ENCODE peak calls at places on chromosomes 4 and X, in seven cellular contexts. K, W, S, G, N, F and I are unnamed samples.

GRCh38 chr4:125070869-125071268 is 243.9 kb upstream of the FAT4 start:
- DNase-seq in K (no peak), W (no peak), S (no peak), G (no peak), N (no peak), F (no peak), I (no peak)

GRCh38 chr4:53116959-53117358 is 248.9 kb downstream of the SCFD2 start:
- DNase-seq in K (peak; percentile 52), W (no peak), S (no peak), G (no peak), N (no peak), F (no peak), I (no peak)

GRCh38 chrX:88613338-88613737 is 133.7 kb upstream of the CPXCR1 start:
- DNase-seq in K (no peak), W (no peak), S (no peak), G (no peak), N (peak; percentile 36), F (no peak), I (no peak)

GRCh38 chr4:19806865-19807264 is 444.8 kb upstream of the SLIT2 start:
- DNase-seq in K (peak; percentile 14), W (no peak), S (no peak), G (no peak), N (no peak), F (no peak), I (no peak)

GRCh38 chr4:86769794-86770193 is 79.4 kb downstream of the SLC10A6 start:
- DNase-seq in K (no peak), W (no peak), S (no peak), G (no peak), N (peak; percentile 5), F (no peak), I (no peak)

GRCh38 chr4:87465739-87466366 is 43.5 kb downstream of the NUDT9 start:
- DNase-seq in K (peak; percentile 69), W (no peak), S (peak; percentile 6), G (peak; percentile 5), N (peak; percentile 8), F (no peak), I (peak; percentile 21)

GRCh38 chr4:184441461-184442392 is 32.6 kb downstream of the IRF2 start:
- DNase-seq in K (peak; percentile 57), W (no peak), S (no peak), G (no peak), N (no peak), F (no peak), I (no peak)

GRCh38 chr4:90943311-90943710 is 816.1 kb downstream of the CCSER1 start:
- DNase-seq in K (no peak), W (no peak), S (no peak), G (no peak), N (no peak), F (no peak), I (no peak)

GRCh38 chr4:149095798-149096197 is 653.6 kb upstream of the NR3C2 start:
- DNase-seq in K (no peak), W (no peak), S (no peak), G (no peak), N (no peak), F (no peak), I (no peak)

GRCh38 chr4:83582289-83582756 is 46.4 kb downstream of the GPAT3 start:
- DNase-seq in K (no peak), W (peak; percentile 70), S (no peak), G (no peak), N (peak; percentile 33), F (peak; percentile 79), I (peak; percentile 58)

GRCh38 chr4:89838005-89838404 is 1.0 kb upstream of the SNCA start:
- DNase-seq in K (no peak), W (no peak), S (no peak), G (no peak), N (peak; percentile 23), F (no peak), I (no peak)

GRCh38 chrX:111837226-111837625 is 38.8 kb upstream of the TRPC5OS start:
- DNase-seq in K (no peak), W (no peak), S (no peak), G (no peak), N (peak; percentile 78), F (no peak), I (no peak)

GRCh38 chr4:123390846-123391456 is 5.6 kb upstream of the SPRY1 start:
- DNase-seq in K (peak; percentile 32), W (no peak), S (no peak), G (no peak), N (peak; percentile 36), F (no peak), I (no peak)

GRCh38 chr4:93730251-93730650 is 98.3 kb upstream of the ATOH1 start:
- DNase-seq in K (no peak), W (no peak), S (no peak), G (no peak), N (no peak), F (no peak), I (no peak)

GRCh38 chr4:73450398-73451004 is 14.5 kb downstream of the AFP start:
- DNase-seq in K (peak; percentile 89), W (no peak), S (no peak), G (no peak), N (peak; percentile 89), F (peak; percentile 33), I (no peak)

GRCh38 chrX:50115973-50116372 is 84.8 kb downstream of the AKAP4 start:
- DNase-seq in K (no peak), W (no peak), S (no peak), G (no peak), N (no peak), F (no peak), I (no peak)

GRCh38 chrX:48957477-48957826 is at the start of gene OTUD5:
- DNase-seq in K (no peak), W (peak; percentile 65), S (peak; percentile 64), G (no peak), N (peak; percentile 61), F (no peak), I (no peak)

GRCh38 chrX:117973175-117974075 is 143.2 kb downstream of the KLHL13 start:
- DNase-seq in K (no peak), W (no peak), S (no peak), G (no peak), N (peak; percentile 87), F (no peak), I (no peak)

GRCh38 chr4:11368701-11369115 is 60.0 kb downstream of the HS3ST1 start:
- DNase-seq in K (no peak), W (no peak), S (no peak), G (no peak), N (no peak), F (no peak), I (no peak)

GRCh38 chr4:26178874-26179273 is 141.9 kb upstream of the RBPJ start:
- DNase-seq in K (no peak), W (no peak), S (no peak), G (no peak), N (no peak), F (no peak), I (no peak)

GRCh38 chr4:1285151-1285789 is 4.4 kb upstream of the MAEA start:
- DNase-seq in K (no peak), W (no peak), S (no peak), G (no peak), N (no peak), F (no peak), I (no peak)

GRCh38 chr4:105241456-105241855 is 94.8 kb downstream of the TET2 start:
- DNase-seq in K (no peak), W (no peak), S (no peak), G (no peak), N (peak; percentile 52), F (peak; percentile 34), I (peak; percentile 51)

GRCh38 chrX:136130931-136131843 is 16.1 kb upstream of the FHL1 start:
- DNase-seq in K (peak; percentile 82), W (no peak), S (peak; percentile 40), G (no peak), N (no peak), F (no peak), I (no peak)

GRCh38 chrX:13000311-13000811 is 25.5 kb downstream of the TMSB4X start:
- DNase-seq in K (no peak), W (no peak), S (no peak), G (no peak), N (peak; percentile 60), F (no peak), I (peak; percentile 10)

GRCh38 chrX:2430265-2430825 is 70.4 kb downstream of the DHRSX start:
- DNase-seq in K (peak; percentile 4), W (peak; percentile 48), S (no peak), G (no peak), N (no peak), F (no peak), I (no peak)

GRCh38 chr4:20196476-20196875 is 55.2 kb upstream of the SLIT2 start:
- DNase-seq in K (peak; percentile 32), W (no peak), S (no peak), G (no peak), N (no peak), F (no peak), I (no peak)

GRCh38 chrX:75957107-75957610 is 172.1 kb upstream of the MAGEE2 start:
- DNase-seq in K (no peak), W (no peak), S (no peak), G (no peak), N (no peak), F (no peak), I (no peak)

GRCh38 chrX:118965395-118965794 is 9.0 kb upstream of the LONRF3 start:
- DNase-seq in K (no peak), W (no peak), S (no peak), G (no peak), N (no peak), F (no peak), I (no peak)

GRCh38 chr4:11954093-11954492 is 525.4 kb upstream of the HS3ST1 start:
- DNase-seq in K (no peak), W (no peak), S (peak; percentile 0), G (no peak), N (peak; percentile 41), F (no peak), I (no peak)

GRCh38 chr4:67587156-67587555 is 28.6 kb downstream of the STAP1 start:
- DNase-seq in K (no peak), W (no peak), S (no peak), G (no peak), N (no peak), F (no peak), I (no peak)

GRCh38 chr4:54256491-54257167 is 27.5 kb downstream of the PDGFRA start:
- DNase-seq in K (no peak), W (no peak), S (no peak), G (no peak), N (no peak), F (no peak), I (no peak)